ENCODE peak calls at places on chromosomes 13 and 19, in six cellular contexts. V is A549, I is endodermal cell, L is Daoy, F is HTR-8/SVneo, T is T-helper 2 cell. O is an unnamed sample.

GRCh38 chr13:98930014-98930625 is 47.7 kb downstream of the DOCK9 start:
- DNase-seq in T (no peak), V (no peak), F (no peak), L (no peak), I (peak; percentile 48), O (no peak)

GRCh38 chr13:100526299-100527030 is 62.1 kb downstream of the GGACT start:
- DNase-seq in I (peak; percentile 55), F (no peak), T (no peak), V (no peak), L (no peak), O (no peak)

GRCh38 chr13:109678459-109678858 is 107.9 kb downstream of the IRS2 start:
- DNase-seq in V (no peak), I (no peak), T (no peak), L (no peak), F (no peak), O (no peak)

GRCh38 chr19:40341601-40342482 is 6.4 kb downstream of the C19orf47 start:
- DNase-seq in F (no peak), T (no peak), L (no peak), I (no peak), V (no peak), O (no peak)

GRCh38 chr19:43595605-43595998 is 332 bp downstream of the IRGQ start:
- DNase-seq in F (no peak), V (no peak), L (no peak), T (no peak), I (no peak), O (no peak)

GRCh38 chr19:54937926-54938325 is 9.4 kb downstream of the NLRP7 start:
- DNase-seq in F (no peak), T (peak; percentile 58), V (no peak), L (no peak), I (no peak), O (peak; percentile 19)

GRCh38 chr13:96141032-96141431 is 51.1 kb downstream of the HS6ST3 start:
- DNase-seq in L (peak; percentile 5), F (no peak), T (no peak), V (peak; percentile 25), I (no peak), O (peak; percentile 14)

GRCh38 chr19:12785431-12786011 is 5.8 kb upstream of the JUNB start:
- DNase-seq in L (no peak), F (no peak), I (peak; percentile 51), T (no peak), V (no peak), O (peak; percentile 50)

GRCh38 chr13:77833331-77833863 is 85.2 kb downstream of the EDNRB start:
- DNase-seq in I (no peak), F (no peak), L (no peak), V (no peak), T (no peak), O (no peak)

GRCh38 chr19:771332-771785 is 20.4 kb downstream of the MISP start:
- DNase-seq in L (peak; percentile 75), V (peak; percentile 81), F (no peak), T (peak; percentile 43), I (peak; percentile 66), O (peak; percentile 58)

GRCh38 chr13:112722433-112723250 is 32.8 kb downstream of the ATP11A start:
- DNase-seq in V (peak; percentile 74), I (peak; percentile 77), L (peak; percentile 77), F (peak; percentile 59), T (peak; percentile 5), O (peak; percentile 98)

GRCh38 chr13:52159159-52159982 is at the start of gene NEK3:
- DNase-seq in F (peak; percentile 52), T (peak; percentile 78), V (peak; percentile 75), L (peak; percentile 57), I (peak; percentile 89), O (peak; percentile 24)

GRCh38 chr19:52138614-52139290 is 986 bp downstream of the ZNF616 start:
- DNase-seq in F (no peak), L (peak; percentile 64), I (peak; percentile 85), V (no peak), T (peak; percentile 11), O (peak; percentile 18)

GRCh38 chr13:110176431-110176830 is 130.5 kb downstream of the COL4A1 start:
- DNase-seq in T (no peak), I (no peak), V (no peak), F (no peak), L (no peak), O (no peak)

GRCh38 chr13:107067381-107067780 is 499.4 kb upstream of the ARGLU1 start:
- DNase-seq in I (no peak), T (no peak), V (no peak), L (no peak), F (no peak), O (no peak)

GRCh38 chr19:33134571-33135041 is 2.7 kb downstream of the WDR88 start:
- DNase-seq in T (peak; percentile 71), F (no peak), I (peak; percentile 80), V (no peak), L (no peak), O (no peak)

GRCh38 chr19:13839938-13840750 is 36.8 kb upstream of the NANOS3 start:
- DNase-seq in L (peak; percentile 92), T (peak; percentile 52), I (peak; percentile 51), V (peak; percentile 66), F (peak; percentile 71), O (peak; percentile 82)

GRCh38 chr13:101218484-101218883 is 197.8 kb downstream of the NALCN start:
- DNase-seq in T (no peak), V (no peak), L (peak; percentile 2), I (no peak), F (no peak), O (peak; percentile 31)

GRCh38 chr19:55082023-55082851 is 6.6 kb downstream of the EPS8L1 start:
- DNase-seq in L (peak; percentile 77), V (peak; percentile 62), F (no peak), I (peak; percentile 93), T (peak; percentile 69), O (no peak)

GRCh38 chr13:113981201-113981605 is 7.3 kb upstream of the C13orf46 start:
- DNase-seq in F (no peak), L (peak; percentile 38), V (peak; percentile 59), I (no peak), T (no peak), O (peak; percentile 76)

GRCh38 chr19:4640247-4641000 is 1.1 kb downstream of the TNFAIP8L1 start:
- DNase-seq in F (no peak), I (peak; percentile 73), V (no peak), T (no peak), L (no peak), O (no peak)

GRCh38 chr13:29953542-29953941 is 103.1 kb upstream of the UBL3 start:
- DNase-seq in V (no peak), I (no peak), F (no peak), L (no peak), T (no peak), O (no peak)

GRCh38 chr19:28934626-28935025 is 278.3 kb downstream of the UQCRFS1 start:
- DNase-seq in L (no peak), V (no peak), I (peak; percentile 8), T (no peak), F (no peak), O (no peak)

GRCh38 chr13:48493076-48493765 is 39.7 kb downstream of the RCBTB2 start:
- DNase-seq in F (no peak), V (no peak), L (no peak), I (no peak), T (peak; percentile 95), O (no peak)

GRCh38 chr13:110499621-110500281 is 61.8 kb downstream of the RAB20 start:
- DNase-seq in V (peak; percentile 31), I (no peak), T (no peak), L (peak; percentile 88), F (no peak), O (peak; percentile 96)

GRCh38 chr19:51714848-51715247 is 8.9 kb downstream of the HAS1 start:
- DNase-seq in F (no peak), T (no peak), I (no peak), V (no peak), L (no peak), O (no peak)

GRCh38 chr13:38350114-38350617 is 515 bp downstream of the UFM1 start:
- DNase-seq in I (no peak), V (peak; percentile 44), F (no peak), L (peak; percentile 37), T (peak; percentile 70), O (no peak)

GRCh38 chr13:111856571-111856970 is 210.4 kb upstream of the SOX1 start:
- DNase-seq in L (no peak), T (no peak), I (no peak), V (no peak), F (no peak), O (no peak)

GRCh38 chr19:31220540-31220939 is 128.7 kb downstream of the TSHZ3 start:
- DNase-seq in F (no peak), T (peak; percentile 71), V (peak; percentile 42), I (peak; percentile 66), L (peak; percentile 26), O (peak; percentile 30)

GRCh38 chr13:46202188-46202795 is 9.4 kb upstream of the LRRC63 start:
- DNase-seq in T (peak; percentile 84), I (no peak), V (no peak), L (no peak), F (no peak), O (no peak)